ENCODE peak calls at places on chromosomes 5 and 9, in eight cellular contexts. W is AG09319, U is adrenal gland, C is nephron progenitor cell, G is astrocyte of the spinal cord, T is endothelial cell, L is Panc1, A is PC-3. D is an unnamed sample.

GRCh38 chr9:77392328-77392727 is 215.0 kb downstream of the VPS13A start:
- DNase-seq in W (no peak), U (no peak), C (no peak), G (no peak), T (no peak), L (no peak), A (no peak), D (no peak)

GRCh38 chr9:78235296-78235770 is 542 bp upstream of the CEP78 start:
- DNase-seq in W (no peak), U (peak; percentile 7), C (no peak), G (peak; percentile 50), T (no peak), L (no peak), A (no peak), D (peak; percentile 16)

GRCh38 chr9:133103183-133103986 is 17.7 kb downstream of the RALGDS start:
- DNase-seq in W (no peak), U (peak; percentile 81), C (peak; percentile 80), G (peak; percentile 19), T (peak; percentile 79), L (peak; percentile 33), A (peak; percentile 49), D (peak; percentile 35)

GRCh38 chr9:96646081-96646991 is 8.8 kb downstream of the PRXL2C start:
- DNase-seq in W (peak; percentile 96), U (peak; percentile 13), C (no peak), G (peak; percentile 13), T (no peak), L (no peak), A (no peak), D (peak; percentile 82)

GRCh38 chr9:19876569-19877316 is 87.9 kb upstream of the SLC24A2 start:
- DNase-seq in W (no peak), U (no peak), C (no peak), G (no peak), T (no peak), L (no peak), A (no peak), D (peak; percentile 12)

GRCh38 chr5:107389130-107389553 is 281.6 kb downstream of the EFNA5 start:
- DNase-seq in W (no peak), U (peak; percentile 9), C (no peak), G (peak; percentile 68), T (no peak), L (peak; percentile 87), A (peak; percentile 87), D (peak; percentile 58)

GRCh38 chr5:68295772-68296171 is 80.2 kb downstream of the PIK3R1 start:
- DNase-seq in W (no peak), U (no peak), C (no peak), G (no peak), T (no peak), L (no peak), A (peak; percentile 69), D (no peak)

GRCh38 chr5:60354322-60354721 is 345.6 kb downstream of the DEPDC1B start:
- DNase-seq in W (no peak), U (no peak), C (no peak), G (no peak), T (no peak), L (no peak), A (no peak), D (no peak)

GRCh38 chr9:82333671-82334070 is 345.1 kb downstream of the SPATA31D1 start:
- DNase-seq in W (no peak), U (no peak), C (no peak), G (no peak), T (no peak), L (no peak), A (peak; percentile 46), D (peak; percentile 43)

GRCh38 chr9:76902395-76902794 is 3.5 kb downstream of the PRUNE2 start:
- DNase-seq in W (no peak), U (no peak), C (no peak), G (no peak), T (no peak), L (no peak), A (no peak), D (no peak)

GRCh38 chr5:33612386-33612785 is 171.6 kb downstream of the TARS1 start:
- DNase-seq in W (no peak), U (no peak), C (no peak), G (peak; percentile 73), T (no peak), L (no peak), A (peak; percentile 81), D (peak; percentile 73)

GRCh38 chr5:73966411-73966810 is 340.4 kb downstream of the ARHGEF28 start:
- DNase-seq in W (no peak), U (no peak), C (no peak), G (no peak), T (no peak), L (no peak), A (no peak), D (no peak)

GRCh38 chr9:21993893-21994525 is at the start of gene CDKN2A:
- DNase-seq in W (no peak), U (peak; percentile 37), C (peak; percentile 59), G (no peak), T (peak; percentile 42), L (no peak), A (peak; percentile 39), D (no peak)

GRCh38 chr5:178674334-178674733 is 47.5 kb upstream of the CLK4 start:
- DNase-seq in W (no peak), U (no peak), C (no peak), G (no peak), T (no peak), L (no peak), A (no peak), D (no peak)

GRCh38 chr9:105421154-105421553 is 26.7 kb upstream of the FSD1L start:
- DNase-seq in W (no peak), U (no peak), C (no peak), G (no peak), T (no peak), L (no peak), A (no peak), D (no peak)

GRCh38 chr5:139138790-139139189 is 59.4 kb downstream of the SIL1 start:
- DNase-seq in W (no peak), U (peak; percentile 64), C (no peak), G (peak; percentile 47), T (peak; percentile 13), L (no peak), A (peak; percentile 69), D (peak; percentile 50)

GRCh38 chr9:123102380-123103113 is 69.1 kb downstream of the GPR21 start:
- DNase-seq in W (no peak), U (no peak), C (no peak), G (no peak), T (no peak), L (no peak), A (peak; percentile 6), D (no peak)

GRCh38 chr5:102531506-102531905 is 32.7 kb upstream of the SLCO6A1 start:
- DNase-seq in W (no peak), U (no peak), C (no peak), G (no peak), T (no peak), L (no peak), A (no peak), D (peak; percentile 38)

GRCh38 chr5:103469288-103470065 is 93.1 kb downstream of the NUDT12 start:
- DNase-seq in W (no peak), U (no peak), C (no peak), G (no peak), T (no peak), L (no peak), A (peak; percentile 90), D (peak; percentile 40)

GRCh38 chr5:76125888-76126287 is 42.7 kb downstream of the SV2C start:
- DNase-seq in W (no peak), U (no peak), C (no peak), G (no peak), T (no peak), L (no peak), A (no peak), D (no peak)

GRCh38 chr5:9513825-9514224 is 32.0 kb downstream of the SEMA5A start:
- DNase-seq in W (no peak), U (no peak), C (no peak), G (peak; percentile 38), T (no peak), L (no peak), A (peak; percentile 68), D (peak; percentile 50)

GRCh38 chr5:138945421-138946240 is 70.5 kb upstream of the LRRTM2 start:
- DNase-seq in W (no peak), U (no peak), C (no peak), G (no peak), T (no peak), L (no peak), A (no peak), D (no peak)

GRCh38 chr9:105447386-105447813 is 434 bp upstream of the FSD1L start:
- DNase-seq in W (no peak), U (no peak), C (no peak), G (no peak), T (no peak), L (no peak), A (no peak), D (peak; percentile 14)

GRCh38 chr5:122942164-122942914 is 94.2 kb downstream of the PPIC start:
- DNase-seq in W (no peak), U (no peak), C (peak; percentile 18), G (peak; percentile 19), T (peak; percentile 6), L (no peak), A (no peak), D (peak; percentile 11)

GRCh38 chr5:89584339-89584956 is 701.5 kb upstream of the MEF2C start:
- DNase-seq in W (no peak), U (no peak), C (no peak), G (peak; percentile 78), T (no peak), L (peak; percentile 67), A (peak; percentile 93), D (peak; percentile 82)

GRCh38 chr9:134634190-134634589 is 7.4 kb upstream of the COL5A1 start:
- DNase-seq in W (no peak), U (no peak), C (no peak), G (no peak), T (no peak), L (no peak), A (no peak), D (no peak)
- TF ChIP-seq CTCF in W (no peak), U (no peak), C (no peak), G (no peak), T (no peak), L (no peak), A (no peak), D (no peak)

GRCh38 chr5:157196045-157196444 is 15.4 kb downstream of the ITK start:
- DNase-seq in W (no peak), U (no peak), C (no peak), G (no peak), T (no peak), L (no peak), A (no peak), D (no peak)
- TF ChIP-seq CTCF in W (no peak), U (no peak), C (no peak), G (no peak), T (no peak), L (no peak), A (no peak), D (no peak)

GRCh38 chr5:1380910-1381309 is 36.0 kb upstream of the CLPTM1L start:
- DNase-seq in W (no peak), U (no peak), C (no peak), G (no peak), T (no peak), L (no peak), A (no peak), D (no peak)
- TF ChIP-seq CTCF in W (no peak), U (no peak), C (no peak), G (no peak), T (no peak), L (no peak), A (no peak), D (no peak)

DNA sequence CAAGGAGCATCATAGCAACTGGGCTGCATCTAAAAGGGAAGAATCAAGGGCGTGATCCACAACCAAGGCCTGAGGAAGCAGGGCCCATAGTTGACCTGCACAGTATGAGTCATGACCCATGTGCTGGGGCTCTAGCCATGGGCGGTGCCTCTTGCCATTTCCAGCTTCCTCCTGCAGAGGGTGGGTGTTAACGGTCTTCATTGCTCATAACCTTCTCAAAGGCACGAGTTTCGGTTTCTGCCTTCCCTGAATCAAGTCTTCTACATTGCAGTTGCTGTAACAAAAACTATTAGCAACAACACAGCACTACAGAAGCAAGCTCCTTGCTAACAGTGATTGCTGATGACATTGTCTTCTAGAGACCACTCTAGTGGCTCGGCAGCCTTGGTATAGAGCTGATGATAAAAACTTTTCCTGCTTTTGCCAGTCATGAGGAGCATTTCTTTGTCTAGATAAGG is 66.9 kb downstream of the CTSL start:
- DNase-seq in W (peak; percentile 75), U (peak; percentile 70), C (no peak), G (peak; percentile 40), T (no peak), L (no peak), A (peak; percentile 48), D (peak; percentile 100)
- TF ChIP-seq CTCF in W (peak; percentile 34), U (peak; percentile 27), C (no peak), G (peak; percentile 13), T (no peak), L (no peak), A (no peak), D (peak; percentile 51)

D was measured in fibroblast of mammary gland.